ENCODE peak calls at places on chromosomes 3 and 15, in seven cellular contexts. Z, E, Q, H, B, P and W are unnamed samples.

GRCh38 chr15:67124911-67125588 is 59.6 kb downstream of the SMAD3 start:
- DNase-seq in Z (no peak), B (no peak), Q (no peak), E (no peak), H (no peak), P (no peak), W (no peak)

GRCh38 chr15:39411102-39411989 is 169.5 kb upstream of the THBS1 start:
- DNase-seq in Z (no peak), Q (no peak), P (no peak), E (no peak), B (no peak), H (no peak), W (no peak)

GRCh38 chr3:123948449-123948848 is 12.6 kb downstream of the CCDC14 start:
- DNase-seq in E (peak; percentile 28), Q (no peak), Z (peak; percentile 40), P (no peak), H (no peak), B (no peak), W (no peak)

GRCh38 chr3:179063945-179064560 is 7.6 kb downstream of the ZMAT3 start:
- DNase-seq in E (no peak), H (no peak), P (no peak), Z (no peak), B (no peak), Q (no peak), W (no peak)

GRCh38 chr15:67244966-67245478 is 9.4 kb downstream of the AAGAB start:
- DNase-seq in H (no peak), Z (no peak), Q (no peak), B (no peak), E (no peak), P (no peak), W (no peak)

GRCh38 chr3:112333002-112333385 is at the start of gene CD200:
- DNase-seq in P (peak; percentile 56), E (peak; percentile 68), B (peak; percentile 40), H (peak; percentile 45), Z (peak; percentile 80), Q (peak; percentile 90), W (peak; percentile 58)

GRCh38 chr15:42070966-42071350 is 23.4 kb downstream of the PLA2G4D start:
- DNase-seq in B (no peak), E (no peak), Z (no peak), H (no peak), Q (no peak), P (no peak), W (no peak)

GRCh38 chr15:101045236-101045646 is 126.1 kb downstream of the LRRK1 start:
- DNase-seq in Z (no peak), B (no peak), P (no peak), H (peak; percentile 15), Q (no peak), E (peak; percentile 6), W (peak; percentile 37)

GRCh38 chr3:77699292-77699691 is 659.4 kb downstream of the ROBO2 start:
- DNase-seq in H (no peak), B (no peak), P (no peak), Q (no peak), E (no peak), Z (no peak), W (no peak)

GRCh38 chr3:115164374-115165221 is 17.5 kb upstream of the ZBTB20 start:
- DNase-seq in P (no peak), Z (no peak), B (no peak), Q (no peak), H (no peak), E (no peak), W (no peak)

GRCh38 chr3:17678116-17678741 is 64.2 kb downstream of the TBC1D5 start:
- DNase-seq in B (no peak), Z (no peak), H (no peak), E (no peak), P (no peak), Q (no peak), W (no peak)

GRCh38 chr15:39887832-39888231 is 32.2 kb downstream of the GPR176 start:
- DNase-seq in Z (no peak), E (peak; percentile 46), P (no peak), Q (peak; percentile 69), H (peak; percentile 29), B (no peak), W (peak; percentile 58)

GRCh38 chr3:135155228-135155627 is 360.2 kb downstream of the EPHB1 start:
- DNase-seq in Q (no peak), Z (no peak), P (no peak), E (no peak), B (no peak), H (no peak), W (no peak)

GRCh38 chr3:72041531-72041930 is 256.6 kb upstream of the PROK2 start:
- DNase-seq in H (no peak), P (no peak), B (no peak), Q (no peak), Z (no peak), E (peak; percentile 12), W (no peak)

GRCh38 chr3:154364849-154365248 is 40.6 kb upstream of the DHX36 start:
- DNase-seq in B (no peak), Z (no peak), Q (no peak), P (no peak), H (no peak), E (no peak), W (no peak)

GRCh38 chr3:21486381-21486935 is 264.6 kb downstream of the ZNF385D start:
- DNase-seq in Q (no peak), H (no peak), E (no peak), P (no peak), B (no peak), Z (no peak), W (no peak)

GRCh38 chr15:66780172-66780972 is 78.3 kb downstream of the SMAD6 start:
- DNase-seq in B (no peak), Q (no peak), E (peak; percentile 62), Z (peak; percentile 66), H (no peak), P (no peak), W (peak; percentile 47)

GRCh38 chr3:81218023-81218422 is 543.4 kb downstream of the GBE1 start:
- DNase-seq in Q (peak; percentile 59), Z (no peak), E (no peak), B (no peak), P (peak; percentile 9), H (no peak), W (no peak)

GRCh38 chr3:194725346-194725745 is 39.7 kb downstream of the FAM43A start:
- DNase-seq in P (no peak), Q (no peak), E (no peak), Z (no peak), B (no peak), H (no peak), W (no peak)

GRCh38 chr3:197202694-197203093 is 95.7 kb downstream of the DLG1 start:
- DNase-seq in Z (no peak), P (no peak), Q (no peak), H (no peak), E (no peak), B (no peak), W (no peak)

GRCh38 chr3:197206913-197207312 is 91.5 kb downstream of the DLG1 start:
- DNase-seq in P (no peak), B (no peak), Z (no peak), Q (no peak), E (no peak), H (no peak), W (no peak)

GRCh38 chr3:197204729-197205128 is 93.7 kb downstream of the DLG1 start:
- DNase-seq in P (no peak), Z (no peak), B (no peak), Q (no peak), E (no peak), H (no peak), W (no peak)

GRCh38 chr3:197203714-197204146 is 94.7 kb downstream of the DLG1 start:
- DNase-seq in Q (peak; percentile 61), B (no peak), Z (no peak), H (no peak), P (no peak), E (no peak), W (no peak)

DNA sequence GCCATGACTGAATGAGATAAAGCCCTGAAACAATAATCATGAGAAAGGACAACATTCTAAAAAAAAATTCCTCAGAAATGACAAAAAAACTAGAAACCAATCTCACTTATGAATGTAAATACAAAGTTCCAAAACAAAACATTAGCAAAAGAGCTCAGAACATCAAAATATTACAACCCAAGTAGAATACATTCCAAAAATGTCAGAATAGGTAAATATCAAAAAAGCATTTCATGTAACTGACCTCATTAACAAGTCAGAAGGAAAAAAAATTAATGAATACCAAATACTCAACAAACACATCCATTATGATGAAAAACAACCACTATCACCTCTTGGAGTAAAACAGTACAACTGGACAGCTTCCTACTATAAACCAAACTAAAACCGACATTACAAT is 93.1 kb downstream of the DLG1 start:
- DNase-seq in Q (no peak), B (no peak), P (no peak), H (no peak), Z (no peak), E (no peak), W (no peak)
- H3K4me1 ChIP-seq in Q (no peaks in the 10 kb centered on the region), B (peaks cover 6% of the 10 kb centered on the region), P (peaks cover 6% of the 10 kb centered on the region), H (peaks cover 59% of the 10 kb centered on the region), Z (peaks cover 10% of the 10 kb centered on the region), E (peaks cover 20% of the 10 kb centered on the region), W (peaks cover 3% of the 10 kb centered on the region)

DNA sequence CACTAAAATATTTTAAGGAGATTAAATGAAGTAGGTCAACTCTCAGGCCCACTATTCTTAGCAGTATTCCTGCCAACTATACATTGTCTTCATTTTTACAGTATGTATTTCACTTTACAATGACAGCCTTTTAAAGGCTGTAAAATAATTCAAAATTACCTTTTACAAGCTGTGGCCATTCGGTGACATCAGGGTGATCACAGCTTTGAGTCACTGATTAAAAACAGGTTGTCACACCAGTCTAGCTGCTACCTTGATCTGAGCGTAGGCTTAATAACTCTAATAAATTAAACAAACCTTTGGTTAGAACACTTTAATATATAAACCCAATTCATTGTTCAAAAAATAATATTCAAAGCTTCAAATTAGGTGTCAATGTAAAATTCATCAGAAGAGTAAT is 29.9 kb downstream of the UBE3A start:
- DNase-seq in Z (no peak), B (no peak), E (peak; percentile 17), P (no peak), Q (no peak), H (no peak), W (no peak)
- H3K4me1 ChIP-seq in Z (peaks cover 10% of the 10 kb centered on the region), B (no peaks in the 10 kb centered on the region), E (peaks cover 26% of the 10 kb centered on the region), P (no peaks in the 10 kb centered on the region), Q (no peaks in the 10 kb centered on the region), H (peaks cover 75% of the 10 kb centered on the region), W (no peaks in the 10 kb centered on the region)

DNA sequence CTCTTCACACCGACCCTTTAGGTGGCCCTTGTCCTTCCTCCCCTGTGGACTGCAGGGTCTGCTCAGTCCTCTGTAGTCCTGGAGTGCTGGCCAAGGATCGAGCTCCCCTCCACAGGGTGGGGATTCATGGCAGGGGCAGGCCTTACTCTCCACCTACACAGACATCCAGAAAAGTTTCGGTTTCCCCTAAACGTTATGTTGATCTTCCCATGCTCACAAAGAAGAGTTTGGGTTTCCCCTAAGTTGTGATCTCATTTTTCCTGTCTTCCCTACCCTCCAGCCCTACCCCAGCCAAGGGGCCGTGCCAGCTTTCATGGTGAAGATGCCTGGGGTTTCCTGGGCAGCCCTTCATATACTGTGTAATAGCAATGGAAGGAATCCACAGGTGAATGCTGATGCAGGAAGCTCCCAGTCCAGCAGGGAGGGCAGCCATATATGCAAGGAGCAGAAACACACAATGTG is 10.3 kb downstream of the STOML1 start:
- DNase-seq in H (no peak), B (no peak), P (no peak), Q (no peak), Z (no peak), E (no peak), W (no peak)
- H3K4me1 ChIP-seq in H (peaks cover 49% of the 10 kb centered on the region), B (no peaks in the 10 kb centered on the region), P (peaks cover 5% of the 10 kb centered on the region), Q (no peaks in the 10 kb centered on the region), Z (peaks cover 5% of the 10 kb centered on the region), E (peaks cover 26% of the 10 kb centered on the region), W (peaks cover 35% of the 10 kb centered on the region)

GRCh38 chr3:733313-733712 is 359.5 kb upstream of the CNTN6 start:
- DNase-seq in Q (no peak), E (no peak), P (no peak), H (no peak), B (no peak), Z (no peak), W (no peak)

GRCh38 chr3:732326-732928 is 360.4 kb upstream of the CNTN6 start:
- DNase-seq in P (no peak), Z (no peak), E (no peak), H (no peak), B (no peak), Q (no peak), W (no peak)
- H3K4me1 ChIP-seq in P (no peaks in the 10 kb centered on the region), Z (no peaks in the 10 kb centered on the region), E (no peaks in the 10 kb centered on the region), H (no peaks in the 10 kb centered on the region), B (no peaks in the 10 kb centered on the region), Q (no peaks in the 10 kb centered on the region), W (no peaks in the 10 kb centered on the region)